ENCODE peak calls at places on chromosomes 13 and 19, in seven cellular contexts. Y, X, O, M, G, Q and W are unnamed samples.

GRCh38 chr13:41500501-41500900 is 43.2 kb downstream of the RGCC start:
- DNase-seq in Y (no peak), X (no peak), O (no peak), M (no peak), G (no peak), Q (no peak), W (no peak)

GRCh38 chr13:66927562-66927961 is 302.6 kb downstream of the PCDH9 start:
- DNase-seq in Y (no peak), X (no peak), O (no peak), M (no peak), G (no peak), Q (no peak), W (no peak)

GRCh38 chr19:2641332-2641698 is 61.2 kb downstream of the GNG7 start:
- DNase-seq in Y (no peak), X (no peak), O (no peak), M (no peak), G (no peak), Q (no peak), W (no peak)

GRCh38 chr19:10018219-10018618 is 4.9 kb downstream of the RDH8 start:
- DNase-seq in Y (no peak), X (no peak), O (no peak), M (no peak), G (no peak), Q (no peak), W (no peak)

GRCh38 chr19:19068659-19069509 is 5.1 kb downstream of the SLC25A42 start:
- DNase-seq in Y (peak; percentile 35), X (no peak), O (no peak), M (no peak), G (no peak), Q (no peak), W (no peak)

GRCh38 chr13:71536201-71536600 is 330.8 kb downstream of the DACH1 start:
- DNase-seq in Y (no peak), X (no peak), O (no peak), M (no peak), G (no peak), Q (no peak), W (no peak)

GRCh38 chr19:17496337-17496997 is 15.0 kb upstream of the PGLS start:
- DNase-seq in Y (peak; percentile 63), X (peak; percentile 90), O (peak; percentile 84), M (peak; percentile 91), G (peak; percentile 71), Q (peak; percentile 81), W (peak; percentile 64)

GRCh38 chr19:35549174-35549788 is 3.9 kb downstream of the TMEM147 start:
- DNase-seq in Y (no peak), X (peak; percentile 84), O (no peak), M (peak; percentile 83), G (peak; percentile 34), Q (peak; percentile 76), W (peak; percentile 63)

GRCh38 chr19:53467138-53467502 is 413 bp upstream of the ZNF813 start:
- DNase-seq in Y (no peak), X (peak; percentile 5), O (no peak), M (peak; percentile 68), G (no peak), Q (no peak), W (peak; percentile 1)

GRCh38 chr19:38115264-38115802 is 108.7 kb downstream of the DPF1 start:
- DNase-seq in Y (no peak), X (no peak), O (no peak), M (no peak), G (no peak), Q (no peak), W (no peak)

GRCh38 chr19:11204943-11205349 is 7.6 kb upstream of the KANK2 start:
- DNase-seq in Y (peak; percentile 26), X (no peak), O (no peak), M (peak; percentile 60), G (no peak), Q (no peak), W (no peak)

GRCh38 chr13:89029062-89029461 is 1357.9 kb downstream of the SLITRK5 start:
- DNase-seq in Y (no peak), X (no peak), O (no peak), M (no peak), G (no peak), Q (no peak), W (no peak)

GRCh38 chr13:80742027-80742426 is 401.1 kb upstream of the SPRY2 start:
- DNase-seq in Y (no peak), X (no peak), O (no peak), M (no peak), G (no peak), Q (no peak), W (no peak)

GRCh38 chr19:20776083-20777076 is at the start of gene ZNF66:
- DNase-seq in Y (peak; percentile 89), X (peak; percentile 91), O (peak; percentile 95), M (peak; percentile 87), G (no peak), Q (peak; percentile 96), W (peak; percentile 98)

GRCh38 chr19:35154535-35155406 is at the start of gene FXYD5:
- DNase-seq in Y (no peak), X (peak; percentile 92), O (no peak), M (peak; percentile 60), G (no peak), Q (no peak), W (peak; percentile 41)

GRCh38 chr19:48817585-48818124 is 6.8 kb upstream of the BCAT2 start:
- DNase-seq in Y (no peak), X (no peak), O (no peak), M (no peak), G (no peak), Q (no peak), W (no peak)

GRCh38 chr19:46471778-46472543 is 598 bp upstream of the PNMA8A start:
- DNase-seq in Y (no peak), X (peak; percentile 29), O (no peak), M (no peak), G (no peak), Q (no peak), W (no peak)
- TF ChIP-seq JUND in Y (no peak), X (no peak), O (no peak), M (no peak), G (no peak), Q (no peak), W (no peak)

GRCh38 chr13:37360556-37360955 is 238.0 kb downstream of the POSTN start:
- DNase-seq in Y (no peak), X (no peak), O (no peak), M (no peak), G (no peak), Q (no peak), W (no peak)

GRCh38 chr13:37364024-37364423 is 234.5 kb downstream of the POSTN start:
- DNase-seq in Y (no peak), X (no peak), O (no peak), M (no peak), G (no peak), Q (no peak), W (no peak)

GRCh38 chr13:37369618-37370017 is 228.9 kb downstream of the POSTN start:
- DNase-seq in Y (no peak), X (no peak), O (no peak), M (no peak), G (no peak), Q (no peak), W (no peak)

GRCh38 chr13:37361608-37362007 is 237.0 kb downstream of the POSTN start:
- DNase-seq in Y (no peak), X (no peak), O (no peak), M (no peak), G (no peak), Q (no peak), W (no peak)

DNA sequence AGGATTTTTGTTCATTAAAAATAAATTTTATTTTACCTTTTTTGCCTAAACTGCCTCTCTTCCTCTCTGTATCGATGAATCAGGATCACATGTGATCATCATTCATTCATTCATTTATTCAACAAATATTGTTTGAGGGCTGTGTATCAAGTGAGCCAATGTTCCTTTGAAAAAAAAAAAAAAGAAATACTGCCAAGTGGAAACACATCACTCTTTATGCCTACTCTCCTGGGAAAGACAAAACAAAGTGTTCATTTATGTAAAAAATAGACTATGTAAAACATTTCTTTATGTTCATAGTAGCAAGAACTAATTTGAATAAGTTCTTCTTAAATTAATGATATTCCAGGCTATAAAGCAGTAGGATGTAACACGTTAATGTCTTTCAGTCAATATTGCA is 233.1 kb downstream of the POSTN start:
- DNase-seq in Y (no peak), X (no peak), O (no peak), M (no peak), G (no peak), Q (no peak), W (no peak)
- TF ChIP-seq JUND in Y (no peak), X (no peak), O (no peak), M (no peak), G (no peak), Q (no peak), W (no peak)

GRCh38 chr19:13847900-13848677 is 28.8 kb upstream of the NANOS3 start:
- DNase-seq in Y (no peak), X (no peak), O (no peak), M (peak; percentile 14), G (no peak), Q (no peak), W (no peak)
- TF ChIP-seq JUND in Y (no peak), X (no peak), O (no peak), M (no peak), G (no peak), Q (no peak), W (no peak)

GRCh38 chr13:98181106-98181815 is 4.2 kb upstream of the RNF113B start:
- DNase-seq in Y (no peak), X (no peak), O (no peak), M (no peak), G (no peak), Q (no peak), W (no peak)

GRCh38 chr13:98182589-98182988 is 5.5 kb upstream of the RNF113B start:
- DNase-seq in Y (no peak), X (no peak), O (no peak), M (no peak), G (no peak), Q (no peak), W (no peak)

GRCh38 chr13:98182153-98182552 is 5.1 kb upstream of the RNF113B start:
- DNase-seq in Y (no peak), X (no peak), O (no peak), M (no peak), G (no peak), Q (no peak), W (no peak)

GRCh38 chr13:98176777-98177608 is at the start of gene RNF113B:
- DNase-seq in Y (no peak), X (peak; percentile 1), O (no peak), M (no peak), G (no peak), Q (no peak), W (no peak)

GRCh38 chr13:98180092-98180491 is 3.0 kb upstream of the RNF113B start:
- DNase-seq in Y (no peak), X (no peak), O (no peak), M (no peak), G (no peak), Q (no peak), W (no peak)
- TF ChIP-seq JUND in Y (no peak), X (no peak), O (no peak), M (no peak), G (no peak), Q (no peak), W (no peak)

GRCh38 chr13:30395192-30396158 is 26.8 kb upstream of the UBE2L5 start:
- DNase-seq in Y (peak; percentile 60), X (peak; percentile 55), O (no peak), M (peak; percentile 67), G (peak; percentile 48), Q (peak; percentile 97), W (peak; percentile 35)
- TF ChIP-seq JUND in Y (no peak), X (no peak), O (no peak), M (no peak), G (no peak), Q (no peak), W (no peak)